ENCODE peak calls at places on chromosomes 13 and 19, in four cellular contexts. B is thoracic aorta, Z is endodermal cell, D is cardiac fibroblast. U is an unnamed sample.

GRCh38 chr19:14089662-14090508 is 666 bp downstream of the SAMD1 start:
- DNase-seq in B (no peak), Z (peak; percentile 71), D (peak; percentile 65), U (peak; percentile 74)

GRCh38 chr19:1172353-1173159 is 1.5 kb downstream of the SBNO2 start:
- DNase-seq in B (no peak), Z (no peak), D (peak; percentile 64), U (no peak)

GRCh38 chr13:84607614-84608013 is 725.3 kb upstream of the SLITRK1 start:
- DNase-seq in B (peak; percentile 6), Z (no peak), D (peak; percentile 39), U (no peak)

GRCh38 chr19:46813570-46814358 is 25.4 kb upstream of the SLC1A5 start:
- DNase-seq in B (no peak), Z (no peak), D (peak; percentile 84), U (no peak)

GRCh38 chr13:107778094-107778493 is 437.2 kb downstream of the LIG4 start:
- DNase-seq in B (no peak), Z (no peak), D (no peak), U (no peak)

GRCh38 chr13:35818577-35819165 is 312.5 kb downstream of the DCLK1 start:
- DNase-seq in B (no peak), Z (no peak), D (peak; percentile 72), U (no peak)

GRCh38 chr19:19372656-19373416 is 32.6 kb upstream of the GATAD2A start:
- DNase-seq in B (no peak), Z (no peak), D (peak; percentile 78), U (no peak)

GRCh38 chr19:30006206-30006605 is 64.2 kb downstream of the URI1 start:
- DNase-seq in B (no peak), Z (no peak), D (no peak), U (no peak)

GRCh38 chr13:32471187-32471922 is 43.4 kb upstream of the N4BP2L1 start:
- DNase-seq in B (no peak), Z (no peak), D (peak; percentile 66), U (no peak)

GRCh38 chr19:50959731-50960500 is 7.1 kb upstream of the KLK5 start:
- DNase-seq in B (no peak), Z (no peak), D (peak; percentile 2), U (no peak)

GRCh38 chr13:35164324-35164932 is 222.4 kb downstream of the NBEA start:
- DNase-seq in B (no peak), Z (no peak), D (peak; percentile 54), U (no peak)

GRCh38 chr19:4518345-4519171 is at the start of gene PLIN4:
- DNase-seq in B (no peak), Z (peak; percentile 77), D (peak; percentile 40), U (no peak)

GRCh38 chr13:27631665-27632064 is 10.0 kb downstream of the POLR1D start:
- DNase-seq in B (no peak), Z (no peak), D (no peak), U (no peak)

GRCh38 chr13:26544707-26545106 is 12.8 kb upstream of the WASF3 start:
- DNase-seq in B (no peak), Z (no peak), D (no peak), U (no peak)

GRCh38 chr13:93947651-93948050 is 531.8 kb downstream of the DCT start:
- DNase-seq in B (no peak), Z (no peak), D (no peak), U (no peak)

GRCh38 chr19:47469719-47470118 is 2.0 kb downstream of the SLC8A2 start:
- DNase-seq in B (no peak), Z (no peak), D (no peak), U (no peak)

GRCh38 chr13:99129951-99130350 is 70.7 kb upstream of the UBAC2 start:
- DNase-seq in B (no peak), Z (no peak), D (no peak), U (no peak)

GRCh38 chr13:23349127-23349897 is 84.2 kb downstream of the SACS start:
- DNase-seq in B (no peak), Z (no peak), D (peak; percentile 11), U (no peak)

GRCh38 chr13:33817513-33817842 is 471 bp upstream of the RFC3 start:
- DNase-seq in B (no peak), Z (no peak), D (no peak), U (no peak)

GRCh38 chr19:39845621-39846175 is 481 bp downstream of the FBL start:
- DNase-seq in B (no peak), Z (no peak), D (peak; percentile 37), U (peak; percentile 40)

GRCh38 chr13:59356607-59357006 is 807.1 kb downstream of the DIAPH3 start:
- DNase-seq in B (no peak), Z (no peak), D (peak; percentile 83), U (peak; percentile 92)

GRCh38 chr13:50676602-50677001 is 166.9 kb downstream of the DLEU7 start:
- DNase-seq in B (no peak), Z (peak; percentile 58), D (peak; percentile 71), U (no peak)

GRCh38 chr13:41019578-41020347 is 647 bp upstream of the ELF1 start:
- DNase-seq in B (no peak), Z (no peak), D (no peak), U (no peak)

GRCh38 chr19:17255150-17255621 is 9.4 kb downstream of the USHBP1 start:
- DNase-seq in B (no peak), Z (peak; percentile 64), D (no peak), U (no peak)

GRCh38 chr19:55579766-55580621 is 654 bp downstream of the ZNF579 start:
- DNase-seq in B (no peak), Z (peak; percentile 74), D (peak; percentile 34), U (no peak)

GRCh38 chr13:77507931-77508776 is 27.4 kb upstream of the SCEL start:
- DNase-seq in B (no peak), Z (no peak), D (peak; percentile 82), U (peak; percentile 33)

GRCh38 chr19:8973501-8974091 is 36.6 kb downstream of the MUC16 start:
- DNase-seq in B (no peak), Z (peak; percentile 73), D (peak; percentile 9), U (no peak)

GRCh38 chr13:100789481-100789880 is 114.9 kb upstream of the TMTC4 start:
- DNase-seq in B (no peak), Z (no peak), D (peak; percentile 34), U (no peak)

GRCh38 chr19:12665281-12665573 is 1.3 kb downstream of the MAN2B1 start:
- DNase-seq in B (no peak), Z (no peak), D (no peak), U (no peak)

DNA sequence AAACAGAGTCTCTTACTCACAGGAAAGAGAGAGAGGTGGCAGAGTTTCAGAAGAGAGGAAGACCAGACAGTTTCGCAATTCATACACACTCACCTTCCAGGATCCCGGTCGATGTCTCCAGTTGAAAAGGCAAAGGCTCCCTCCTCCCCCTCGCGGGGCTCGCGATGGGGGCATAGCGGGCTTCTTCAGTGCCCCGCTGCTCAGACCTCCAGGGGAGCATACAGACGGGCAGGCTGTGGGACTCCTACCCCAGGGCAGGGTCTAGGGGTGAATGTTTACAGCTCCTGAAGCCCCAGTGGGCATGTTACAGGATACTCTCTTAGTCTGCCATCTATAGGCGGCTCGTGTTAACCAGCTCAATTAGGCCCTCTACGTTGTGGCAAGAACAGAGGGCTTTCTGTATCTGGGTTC is 139.2 kb downstream of the SLITRK5 start:
- DNase-seq in B (no peak), Z (peak; percentile 84), D (no peak), U (no peak)
- TF ChIP-seq CTCF in B (no peak), Z (peak; percentile 76), D (no peak), U (no peak)

GRCh38 chr19:7919681-7920519 is at the start of gene SNAPC2:
- DNase-seq in B (peak; percentile 82), Z (peak; percentile 98), D (peak; percentile 97), U (peak; percentile 98)

GRCh38 chr19:7916908-7917291 is 2.3 kb downstream of the TGFBR3L start:
- DNase-seq in B (no peak), Z (no peak), D (no peak), U (no peak)

GRCh38 chr19:7917292-7918061 is 2.7 kb upstream of the SNAPC2 start:
- DNase-seq in B (no peak), Z (peak; percentile 88), D (peak; percentile 56), U (peak; percentile 81)

GRCh38 chr19:7920520-7921301 is 573 bp downstream of the SNAPC2 start:
- DNase-seq in B (peak; percentile 100), Z (peak; percentile 99), D (peak; percentile 99), U (peak; percentile 100)

DNA sequence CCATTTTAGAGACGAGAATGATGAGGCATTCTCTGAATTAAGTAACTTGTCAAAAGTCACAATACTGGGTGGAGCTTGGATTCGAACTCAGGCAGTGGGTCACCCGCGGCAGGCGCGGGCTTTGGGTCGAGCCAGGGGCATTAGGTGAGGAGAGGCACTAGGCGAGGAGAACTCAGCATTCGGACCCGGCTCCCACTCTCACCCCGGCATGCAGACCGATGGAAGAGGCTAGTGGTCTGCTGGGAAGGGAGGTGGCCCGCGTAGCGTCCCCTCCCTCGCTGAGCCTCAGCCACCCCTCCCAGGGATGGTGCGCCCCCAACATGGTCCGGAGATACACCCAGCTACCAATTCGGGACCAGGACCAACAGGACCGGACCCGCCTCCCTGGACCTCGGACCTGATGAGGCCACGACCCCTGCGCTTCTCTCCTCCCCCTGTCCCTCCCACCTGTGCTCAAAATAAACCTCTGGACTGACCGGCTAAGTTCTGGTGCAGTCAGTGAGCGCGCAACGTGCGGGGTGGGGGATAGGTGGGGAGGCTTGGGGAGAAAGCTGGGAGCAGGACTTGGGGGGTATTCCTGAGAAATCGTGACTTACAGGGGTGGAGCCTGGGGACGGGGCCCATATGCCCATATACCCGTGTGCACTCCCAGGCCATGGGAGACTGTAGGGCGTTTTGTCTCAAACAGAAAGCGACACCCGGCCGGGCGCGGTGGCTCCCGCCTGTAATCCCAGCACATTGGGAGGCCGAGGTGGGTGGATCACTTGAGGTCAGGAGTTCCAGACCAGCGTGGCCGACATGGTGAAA is 1.3 kb upstream of the SNAPC2 start:
- DNase-seq in B (no peak), Z (no peak), D (no peak), U (no peak)
- H3K4me3 ChIP-seq in B (no peak overlapping the region), Z (no peak overlapping the region), D (no peak overlapping the region), U (no peak overlapping the region)

DNA sequence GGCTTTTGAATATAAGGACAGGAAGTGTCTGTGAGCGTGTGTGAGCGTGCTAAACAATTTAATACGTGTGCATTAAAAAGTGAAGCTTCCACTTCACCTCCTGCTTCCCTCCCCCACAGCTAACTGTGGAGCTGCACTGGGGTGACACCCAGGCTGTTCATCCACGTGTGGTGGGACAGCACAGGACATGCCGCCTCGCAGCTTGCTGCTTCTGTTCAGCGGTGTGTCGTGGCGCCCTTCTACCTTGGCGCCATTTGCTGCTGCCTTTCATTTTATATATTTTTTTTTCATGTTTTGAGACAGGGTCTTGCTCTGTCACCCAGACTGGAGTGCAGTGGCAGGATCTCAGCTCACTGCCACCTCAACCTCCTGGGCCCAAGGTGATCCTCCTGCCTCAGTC is 63.3 kb downstream of the MCF2L start:
- DNase-seq in B (no peak), Z (no peak), D (no peak), U (no peak)
- TF ChIP-seq CTCF in B (no peak), Z (no peak), D (no peak), U (no peak)

DNA sequence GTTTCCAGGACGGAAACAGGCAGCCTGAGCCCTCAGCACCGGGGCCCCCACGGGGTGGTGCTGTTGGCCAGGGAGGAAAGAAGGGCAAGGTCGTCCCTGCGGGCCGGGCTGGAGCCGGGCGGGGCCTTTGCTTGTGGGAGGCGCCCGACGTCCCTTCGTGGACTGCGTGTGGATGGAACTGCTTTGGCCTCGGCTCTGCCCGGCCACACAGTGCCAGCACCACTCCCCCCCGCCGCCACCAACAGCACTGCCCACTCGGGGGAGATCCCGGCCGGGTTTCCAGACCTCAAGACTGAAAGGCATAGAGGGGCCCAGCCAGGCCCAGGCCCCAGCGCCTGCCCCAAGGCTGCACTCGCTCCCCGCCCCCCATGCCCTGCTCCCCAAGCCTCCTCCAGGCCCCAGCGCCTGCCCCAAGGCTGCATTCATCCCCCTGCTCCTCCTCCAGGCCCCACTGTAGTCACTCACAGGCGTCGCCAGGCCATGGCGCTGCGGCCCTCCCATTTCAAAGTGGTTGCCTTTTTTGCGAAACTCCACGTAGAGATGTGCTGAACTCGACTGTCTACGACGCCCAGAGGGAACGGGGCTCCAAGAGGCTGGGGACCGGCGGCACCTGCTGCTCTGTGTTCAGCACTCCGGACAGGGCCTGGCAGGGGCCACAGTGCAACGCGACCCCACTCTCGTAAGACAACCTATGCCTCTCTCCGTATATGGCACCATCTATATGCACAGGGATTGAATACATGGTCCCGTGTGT is 22.5 kb downstream of the C13orf46 start:
- DNase-seq in B (peak; percentile 57), Z (peak; percentile 87), D (peak; percentile 79), U (peak; percentile 80)
- H3K4me3 ChIP-seq in B (peak overlapping the region; percentile 53), Z (no peak overlapping the region), D (no peak overlapping the region), U (no peak overlapping the region)

U was measured in BE2C.